ENCODE peak calls at places on chromosomes 5 and 9, in seven cellular contexts. H is 8988T, W is T-helper 9 cell, K is posterior vena cava, D is bronchial epithelial cell, M is kidney tubule cell, X is adipocyte. Z is an unnamed sample.

GRCh38 chr5:62691946-62692345 is 113.3 kb downstream of the LRRC70 start:
- DNase-seq in H (no peak), W (no peak), K (no peak), D (no peak), M (no peak), X (no peak), Z (no peak)

GRCh38 chr5:135445306-135445940 is 1.7 kb downstream of the DCANP1 start:
- DNase-seq in H (no peak), W (no peak), K (no peak), D (no peak), M (no peak), X (no peak), Z (no peak)

GRCh38 chr5:135718151-135718550 is 116.3 kb upstream of the SLC25A48 start:
- DNase-seq in H (no peak), W (no peak), K (no peak), D (peak), M (peak), X (peak), Z (no peak)

GRCh38 chr9:127949827-127950512 is 12.3 kb upstream of the DPM2 start:
- DNase-seq in H (no peak), W (no peak), K (no peak), D (no peak), M (no peak), X (no peak), Z (no peak)

GRCh38 chr5:140633081-140633471 is at the start of gene CD14:
- DNase-seq in H (no peak), W (no peak), K (peak), D (peak), M (peak), X (peak), Z (peak)

GRCh38 chr9:136855461-136856077 is 3.4 kb downstream of the MAMDC4 start:
- DNase-seq in H (peak), W (no peak), K (no peak), D (no peak), M (no peak), X (no peak), Z (no peak)

GRCh38 chr9:131799177-131799823 is 59.4 kb upstream of the RAPGEF1 start:
- DNase-seq in H (no peak), W (peak), K (no peak), D (peak), M (peak), X (peak), Z (peak)

GRCh38 chr5:178115835-178116405 is 2.6 kb downstream of the N4BP3 start:
- DNase-seq in H (no peak), W (no peak), K (no peak), D (no peak), M (no peak), X (no peak), Z (no peak)